ENCODE peak calls at places on chromosomes 6 and 20, in six cellular contexts. I is GM12865, Q is kidney epithelial cell, F is natural killer cell, Y is PC-3, W is fibroblast of the aortic adventitia. Z is an unnamed sample.

GRCh38 chr20:53608456-53609413 is 15.1 kb upstream of the ZNF217 start:
- DNase-seq in Y (no peak), I (no peak), W (no peak), F (peak; percentile 20), Q (no peak), Z (no peak)

GRCh38 chr6:110682460-110682853 is 132.8 kb downstream of the CDK19 start:
- DNase-seq in F (peak; percentile 33), W (peak; percentile 88), I (peak; percentile 92), Q (peak; percentile 54), Y (peak; percentile 78), Z (no peak)

GRCh38 chr20:59723108-59723500 is 118.8 kb downstream of the PHACTR3 start:
- DNase-seq in Y (no peak), W (no peak), F (no peak), Q (no peak), I (no peak), Z (no peak)

GRCh38 chr6:93624408-93624807 is 205.0 kb upstream of the EPHA7 start:
- DNase-seq in F (no peak), Y (no peak), Q (no peak), W (no peak), I (no peak), Z (no peak)

GRCh38 chr20:46399401-46399800 is 7.0 kb downstream of the ELMO2 start:
- DNase-seq in W (no peak), I (no peak), Q (no peak), Y (peak; percentile 8), F (no peak), Z (no peak)

GRCh38 chr6:25174678-25175077 is 104.5 kb upstream of the CARMIL1 start:
- DNase-seq in W (no peak), F (no peak), I (no peak), Y (no peak), Q (no peak), Z (no peak)

GRCh38 chr20:34023937-34024732 is 30.4 kb downstream of the RALY start:
- DNase-seq in Y (no peak), I (no peak), W (no peak), F (no peak), Q (peak; percentile 7), Z (no peak)

GRCh38 chr6:63121166-63121565 is 90.1 kb upstream of the FKBP1C start:
- DNase-seq in W (no peak), I (peak; percentile 6), F (no peak), Q (no peak), Y (no peak), Z (no peak)

GRCh38 chr20:51473256-51473655 is 69.3 kb downstream of the NFATC2 start:
- DNase-seq in I (no peak), F (no peak), Q (no peak), W (no peak), Y (no peak), Z (no peak)

GRCh38 chr6:30826961-30827342 is 57.4 kb upstream of the DDR1 start:
- DNase-seq in I (no peak), W (no peak), F (no peak), Y (peak; percentile 61), Q (no peak), Z (no peak)

GRCh38 chr6:3390698-3391097 is 66.2 kb downstream of the SLC22A23 start:
- DNase-seq in F (no peak), Q (no peak), Y (peak; percentile 96), I (no peak), W (peak; percentile 99), Z (no peak)

GRCh38 chr20:25084616-25085187 is 2.8 kb upstream of the VSX1 start:
- DNase-seq in W (no peak), Q (no peak), I (no peak), Y (no peak), F (no peak), Z (no peak)

GRCh38 chr20:54140927-54141566 is 32.7 kb downstream of the CYP24A1 start:
- DNase-seq in W (peak; percentile 73), I (no peak), Y (peak; percentile 97), F (no peak), Q (no peak), Z (no peak)

GRCh38 chr6:18412644-18413043 is 25.5 kb downstream of the RNF144B start:
- DNase-seq in F (no peak), Q (no peak), I (no peak), W (no peak), Y (no peak), Z (no peak)

GRCh38 chr6:53029761-53030160 is 34.7 kb upstream of the GSTA4 start:
- DNase-seq in Q (no peak), I (no peak), Y (no peak), W (no peak), F (no peak), Z (no peak)

GRCh38 chr20:58665606-58666005 is 14.5 kb downstream of the STX16 start:
- DNase-seq in Q (no peak), I (no peak), Y (no peak), W (no peak), F (no peak), Z (no peak)

GRCh38 chr6:109344226-109344625 is 38.0 kb downstream of the CD164 start:
- DNase-seq in F (no peak), W (no peak), Y (peak; percentile 57), I (no peak), Q (no peak), Z (no peak)

GRCh38 chr6:164827537-164827936 is 481.9 kb downstream of the C6orf118 start:
- DNase-seq in W (no peak), Y (peak; percentile 44), I (no peak), F (no peak), Q (no peak), Z (no peak)

GRCh38 chr20:59141818-59142581 is 21.6 kb upstream of the ZNF831 start:
- DNase-seq in I (no peak), Q (no peak), F (no peak), Y (peak; percentile 55), W (no peak), Z (no peak)

GRCh38 chr20:57747889-57748456 is 38.2 kb upstream of the PMEPA1 start:
- DNase-seq in W (no peak), F (no peak), Y (no peak), I (no peak), Q (no peak), Z (no peak)

GRCh38 chr6:16437095-16437494 is 198.7 kb downstream of the GMPR start:
- DNase-seq in Y (no peak), F (no peak), I (no peak), Q (no peak), W (no peak), Z (no peak)

GRCh38 chr6:133701633-133702331 is 187.1 kb upstream of the TCF21 start:
- DNase-seq in Y (peak; percentile 38), Q (no peak), W (peak; percentile 56), I (peak; percentile 1), F (no peak), Z (no peak)

GRCh38 chr6:25017486-25017885 is 81.7 kb upstream of the RIPOR2 start:
- DNase-seq in W (no peak), F (no peak), Q (no peak), Y (peak; percentile 79), I (no peak), Z (no peak)

GRCh38 chr6:39684790-39685485 is 40.3 kb downstream of the KIF6 start:
- DNase-seq in Q (no peak), I (no peak), W (peak; percentile 1), F (no peak), Y (no peak), Z (no peak)

GRCh38 chr20:32737371-32738223 is 5.7 kb downstream of the COMMD7 start:
- DNase-seq in Q (no peak), F (peak; percentile 21), W (peak; percentile 87), Y (peak; percentile 26), I (no peak), Z (no peak)

GRCh38 chr20:32727663-32728062 is 15.6 kb downstream of the COMMD7 start:
- DNase-seq in F (no peak), W (peak; percentile 91), Y (no peak), I (no peak), Q (peak; percentile 93), Z (no peak)

DNA sequence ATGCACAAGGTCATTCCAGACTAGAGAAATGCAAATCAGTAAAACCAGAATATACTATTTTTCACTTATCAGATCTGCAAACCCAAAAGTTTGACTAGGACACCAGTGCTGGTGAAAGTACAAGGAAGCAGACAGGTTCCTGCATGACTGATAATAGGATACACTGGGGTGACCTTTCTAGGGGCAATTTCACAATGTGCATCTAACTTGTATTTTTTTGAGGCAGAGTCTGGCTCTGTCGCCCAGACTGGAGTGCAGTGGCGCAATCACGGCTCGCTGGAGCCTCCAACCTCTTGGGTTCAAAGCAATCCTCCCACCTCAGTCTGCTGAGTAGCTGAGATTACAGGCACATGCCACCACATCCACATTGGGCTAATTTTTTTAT is 11.4 kb downstream of the COMMD7 start:
- DNase-seq in F (no peak), Q (no peak), Y (no peak), I (no peak), W (no peak), Z (no peak)
- TF ChIP-seq CTCF in F (no peak), Q (no peak), Y (no peak), I (no peak), W (no peak), Z (no peak)

GRCh38 chr6:138088307-138088744 is 18.9 kb downstream of the PERP start:
- DNase-seq in I (no peak), W (peak; percentile 73), F (no peak), Q (peak; percentile 61), Y (peak; percentile 87), Z (no peak)

GRCh38 chr6:138084904-138085838 is 22.0 kb downstream of the PERP start:
- DNase-seq in W (no peak), Q (no peak), Y (no peak), F (no peak), I (no peak), Z (no peak)

GRCh38 chr6:138087549-138087948 is 19.7 kb downstream of the PERP start:
- DNase-seq in Q (no peak), I (no peak), W (no peak), F (no peak), Y (peak; percentile 25), Z (no peak)

GRCh38 chr6:138085839-138086222 is 21.4 kb downstream of the PERP start:
- DNase-seq in Q (no peak), I (no peak), Y (no peak), W (no peak), F (no peak), Z (no peak)

GRCh38 chr6:138086573-138087196 is 20.5 kb downstream of the PERP start:
- DNase-seq in I (no peak), Q (peak; percentile 38), Y (peak; percentile 75), F (no peak), W (no peak), Z (no peak)
- TF ChIP-seq CTCF in I (no peak), Q (no peak), Y (no peak), F (no peak), W (no peak), Z (no peak)

DNA sequence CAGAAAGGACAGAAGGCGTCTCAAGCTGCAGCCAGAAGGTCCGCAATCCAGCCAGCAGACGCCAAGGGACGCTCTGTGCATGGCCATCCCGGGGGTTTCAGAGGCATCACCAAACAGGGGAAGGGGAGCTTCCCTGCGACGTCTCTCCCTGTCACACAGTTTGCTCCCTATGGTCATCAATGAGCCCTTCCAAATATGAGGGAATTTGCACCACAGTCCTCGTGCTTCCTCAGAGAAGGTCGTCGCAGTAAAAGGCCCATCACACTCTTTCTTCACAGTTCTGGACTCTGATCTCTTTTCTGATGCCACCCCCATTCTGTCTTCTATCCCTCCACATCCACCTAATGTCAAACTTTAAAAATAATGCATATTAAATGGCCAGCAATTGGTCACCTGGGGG is 10.2 kb upstream of the FOXC1 start:
- DNase-seq in Y (no peak), F (no peak), I (no peak), W (no peak), Q (no peak), Z (no peak)
- TF ChIP-seq CTCF in Y (no peak), F (no peak), I (no peak), W (no peak), Q (no peak), Z (no peak)

DNA sequence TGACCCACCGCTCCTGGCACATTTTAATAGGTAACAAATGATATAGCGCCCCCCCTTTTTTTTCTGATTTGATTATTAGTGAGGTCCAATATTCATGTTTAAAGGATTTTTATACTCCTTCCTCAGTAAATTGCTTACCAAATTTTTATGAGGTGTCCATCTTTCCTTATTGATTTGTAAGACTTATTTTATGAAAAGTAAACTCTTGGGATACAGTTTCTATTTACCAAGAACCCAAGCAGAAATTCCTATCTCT is 25.1 kb downstream of the TRIM27 start:
- DNase-seq in I (no peak), F (no peak), Y (peak; percentile 10), Q (no peak), W (no peak), Z (no peak)
- TF ChIP-seq CTCF in I (no peak), F (no peak), Y (no peak), Q (no peak), W (no peak), Z (no peak)

Z was measured in activated B cell treated with CpG ODN at 0.5 μM for 24 hours.